ENCODE peak calls at places on chromosomes 3 and 15, in eight cellular contexts. One of them, this sample, is unnamed.

GRCh38 chr3:45204136-45204535 is 22.0 kb downstream of the TMEM158 start:
- ATAC-seq in activated CD8-positive, alpha-beta T cell treated with anti-CD3 and anti-CD28 coated beads, Interleukin-2, amount 10 ng/mL, durations not matched to agents 7 days and 5 days: no peak
- ATAC-seq in natural killer cell: no peak
- ATAC-seq in activated T-helper 17 cell treated with anti-CD3 and anti-CD28 coated beads, Interleukin-2, amount 50 U/mL, for 72 hours: no peak
- ATAC-seq in HepG2: no peak
- ATAC-seq in stimulated activated naive CD8-positive, alpha-beta T cell treated with anti-CD3 and anti-CD28 coated beads, Interleukin-15, amount 100 ng/mL, for 72 hours: no peak
- ATAC-seq in activated naive CD4-positive, alpha-beta T cell treated with anti-CD3 and anti-CD28 coated beads, Interleukin-2, amount 50 U/mL, for 72 hours: no peak
- ATAC-seq in stimulated activated naive B cell treated with anti-CD40 and anti-IgM and Interleukin-4, amounts not matched to agents 10 μg/mL and 1 μg/mL and 100 μg/mL, for 72 hours: no peak
- ATAC-seq in this sample: no peak

GRCh38 chr15:60767134-60767824 is 288.3 kb upstream of the ICE2 start:
- ATAC-seq in activated CD8-positive, alpha-beta T cell treated with anti-CD3 and anti-CD28 coated beads, Interleukin-2, amount 10 ng/mL, durations not matched to agents 7 days and 5 days: no peak
- ATAC-seq in natural killer cell: no peak
- ATAC-seq in activated T-helper 17 cell treated with anti-CD3 and anti-CD28 coated beads, Interleukin-2, amount 50 U/mL, for 72 hours: peak; percentile 53
- ATAC-seq in HepG2: no peak
- ATAC-seq in stimulated activated naive CD8-positive, alpha-beta T cell treated with anti-CD3 and anti-CD28 coated beads, Interleukin-15, amount 100 ng/mL, for 72 hours: no peak
- ATAC-seq in activated naive CD4-positive, alpha-beta T cell treated with anti-CD3 and anti-CD28 coated beads, Interleukin-2, amount 50 U/mL, for 72 hours: peak; percentile 43
- ATAC-seq in stimulated activated naive B cell treated with anti-CD40 and anti-IgM and Interleukin-4, amounts not matched to agents 10 μg/mL and 1 μg/mL and 100 μg/mL, for 72 hours: no peak
- ATAC-seq in this sample: no peak

GRCh38 chr3:143157957-143158548 is 38.5 kb downstream of the CHST2 start:
- ATAC-seq in activated CD8-positive, alpha-beta T cell treated with anti-CD3 and anti-CD28 coated beads, Interleukin-2, amount 10 ng/mL, durations not matched to agents 7 days and 5 days: no peak
- ATAC-seq in natural killer cell: peak; percentile 34
- ATAC-seq in activated T-helper 17 cell treated with anti-CD3 and anti-CD28 coated beads, Interleukin-2, amount 50 U/mL, for 72 hours: peak; percentile 93
- ATAC-seq in HepG2: no peak
- ATAC-seq in stimulated activated naive CD8-positive, alpha-beta T cell treated with anti-CD3 and anti-CD28 coated beads, Interleukin-15, amount 100 ng/mL, for 72 hours: peak; percentile 94
- ATAC-seq in activated naive CD4-positive, alpha-beta T cell treated with anti-CD3 and anti-CD28 coated beads, Interleukin-2, amount 50 U/mL, for 72 hours: peak; percentile 95
- ATAC-seq in stimulated activated naive B cell treated with anti-CD40 and anti-IgM and Interleukin-4, amounts not matched to agents 10 μg/mL and 1 μg/mL and 100 μg/mL, for 72 hours: peak; percentile 80
- ATAC-seq in this sample: peak; percentile 80

GRCh38 chr3:128343287-128344045 is 123.2 kb downstream of the DNAJB8 start:
- ATAC-seq in activated CD8-positive, alpha-beta T cell treated with anti-CD3 and anti-CD28 coated beads, Interleukin-2, amount 10 ng/mL, durations not matched to agents 7 days and 5 days: no peak
- ATAC-seq in natural killer cell: no peak
- ATAC-seq in activated T-helper 17 cell treated with anti-CD3 and anti-CD28 coated beads, Interleukin-2, amount 50 U/mL, for 72 hours: no peak
- ATAC-seq in HepG2: peak; percentile 94
- ATAC-seq in stimulated activated naive CD8-positive, alpha-beta T cell treated with anti-CD3 and anti-CD28 coated beads, Interleukin-15, amount 100 ng/mL, for 72 hours: no peak
- ATAC-seq in activated naive CD4-positive, alpha-beta T cell treated with anti-CD3 and anti-CD28 coated beads, Interleukin-2, amount 50 U/mL, for 72 hours: no peak
- ATAC-seq in stimulated activated naive B cell treated with anti-CD40 and anti-IgM and Interleukin-4, amounts not matched to agents 10 μg/mL and 1 μg/mL and 100 μg/mL, for 72 hours: no peak
- ATAC-seq in this sample: no peak

GRCh38 chr3:13217736-13218540 is 144.7 kb upstream of the IQSEC1 start:
- ATAC-seq in activated CD8-positive, alpha-beta T cell treated with anti-CD3 and anti-CD28 coated beads, Interleukin-2, amount 10 ng/mL, durations not matched to agents 7 days and 5 days: no peak
- ATAC-seq in natural killer cell: no peak
- ATAC-seq in activated T-helper 17 cell treated with anti-CD3 and anti-CD28 coated beads, Interleukin-2, amount 50 U/mL, for 72 hours: peak; percentile 80
- ATAC-seq in HepG2: peak; percentile 22
- ATAC-seq in stimulated activated naive CD8-positive, alpha-beta T cell treated with anti-CD3 and anti-CD28 coated beads, Interleukin-15, amount 100 ng/mL, for 72 hours: no peak
- ATAC-seq in activated naive CD4-positive, alpha-beta T cell treated with anti-CD3 and anti-CD28 coated beads, Interleukin-2, amount 50 U/mL, for 72 hours: peak; percentile 74
- ATAC-seq in stimulated activated naive B cell treated with anti-CD40 and anti-IgM and Interleukin-4, amounts not matched to agents 10 μg/mL and 1 μg/mL and 100 μg/mL, for 72 hours: no peak
- ATAC-seq in this sample: no peak

GRCh38 chr3:121488628-121489027 is 57.2 kb downstream of the POLQ start:
- ATAC-seq in activated CD8-positive, alpha-beta T cell treated with anti-CD3 and anti-CD28 coated beads, Interleukin-2, amount 10 ng/mL, durations not matched to agents 7 days and 5 days: no peak
- ATAC-seq in natural killer cell: no peak
- ATAC-seq in activated T-helper 17 cell treated with anti-CD3 and anti-CD28 coated beads, Interleukin-2, amount 50 U/mL, for 72 hours: no peak
- ATAC-seq in HepG2: no peak
- ATAC-seq in stimulated activated naive CD8-positive, alpha-beta T cell treated with anti-CD3 and anti-CD28 coated beads, Interleukin-15, amount 100 ng/mL, for 72 hours: no peak
- ATAC-seq in activated naive CD4-positive, alpha-beta T cell treated with anti-CD3 and anti-CD28 coated beads, Interleukin-2, amount 50 U/mL, for 72 hours: no peak
- ATAC-seq in stimulated activated naive B cell treated with anti-CD40 and anti-IgM and Interleukin-4, amounts not matched to agents 10 μg/mL and 1 μg/mL and 100 μg/mL, for 72 hours: no peak
- ATAC-seq in this sample: no peak

GRCh38 chr15:61087601-61088000 is 141.5 kb downstream of the RORA start:
- ATAC-seq in activated CD8-positive, alpha-beta T cell treated with anti-CD3 and anti-CD28 coated beads, Interleukin-2, amount 10 ng/mL, durations not matched to agents 7 days and 5 days: no peak
- ATAC-seq in natural killer cell: no peak
- ATAC-seq in activated T-helper 17 cell treated with anti-CD3 and anti-CD28 coated beads, Interleukin-2, amount 50 U/mL, for 72 hours: no peak
- ATAC-seq in HepG2: no peak
- ATAC-seq in stimulated activated naive CD8-positive, alpha-beta T cell treated with anti-CD3 and anti-CD28 coated beads, Interleukin-15, amount 100 ng/mL, for 72 hours: no peak
- ATAC-seq in activated naive CD4-positive, alpha-beta T cell treated with anti-CD3 and anti-CD28 coated beads, Interleukin-2, amount 50 U/mL, for 72 hours: no peak
- ATAC-seq in stimulated activated naive B cell treated with anti-CD40 and anti-IgM and Interleukin-4, amounts not matched to agents 10 μg/mL and 1 μg/mL and 100 μg/mL, for 72 hours: no peak
- ATAC-seq in this sample: no peak

GRCh38 chr3:121992601-121993560 is 29.2 kb downstream of the ILDR1 start:
- ATAC-seq in activated CD8-positive, alpha-beta T cell treated with anti-CD3 and anti-CD28 coated beads, Interleukin-2, amount 10 ng/mL, durations not matched to agents 7 days and 5 days: no peak
- ATAC-seq in natural killer cell: no peak
- ATAC-seq in activated T-helper 17 cell treated with anti-CD3 and anti-CD28 coated beads, Interleukin-2, amount 50 U/mL, for 72 hours: no peak
- ATAC-seq in HepG2: no peak
- ATAC-seq in stimulated activated naive CD8-positive, alpha-beta T cell treated with anti-CD3 and anti-CD28 coated beads, Interleukin-15, amount 100 ng/mL, for 72 hours: no peak
- ATAC-seq in activated naive CD4-positive, alpha-beta T cell treated with anti-CD3 and anti-CD28 coated beads, Interleukin-2, amount 50 U/mL, for 72 hours: no peak
- ATAC-seq in stimulated activated naive B cell treated with anti-CD40 and anti-IgM and Interleukin-4, amounts not matched to agents 10 μg/mL and 1 μg/mL and 100 μg/mL, for 72 hours: peak; percentile 41
- ATAC-seq in this sample: peak; percentile 67

GRCh38 chr3:158434412-158435038 is 136.5 kb upstream of the MLF1 start:
- ATAC-seq in activated CD8-positive, alpha-beta T cell treated with anti-CD3 and anti-CD28 coated beads, Interleukin-2, amount 10 ng/mL, durations not matched to agents 7 days and 5 days: peak; percentile 53
- ATAC-seq in natural killer cell: no peak
- ATAC-seq in activated T-helper 17 cell treated with anti-CD3 and anti-CD28 coated beads, Interleukin-2, amount 50 U/mL, for 72 hours: peak; percentile 47
- ATAC-seq in HepG2: peak; percentile 99
- ATAC-seq in stimulated activated naive CD8-positive, alpha-beta T cell treated with anti-CD3 and anti-CD28 coated beads, Interleukin-15, amount 100 ng/mL, for 72 hours: peak; percentile 56
- ATAC-seq in activated naive CD4-positive, alpha-beta T cell treated with anti-CD3 and anti-CD28 coated beads, Interleukin-2, amount 50 U/mL, for 72 hours: peak; percentile 58
- ATAC-seq in stimulated activated naive B cell treated with anti-CD40 and anti-IgM and Interleukin-4, amounts not matched to agents 10 μg/mL and 1 μg/mL and 100 μg/mL, for 72 hours: peak; percentile 80
- ATAC-seq in this sample: no peak

GRCh38 chr3:6807967-6808588 is 52.8 kb upstream of the GRM7 start:
- ATAC-seq in activated CD8-positive, alpha-beta T cell treated with anti-CD3 and anti-CD28 coated beads, Interleukin-2, amount 10 ng/mL, durations not matched to agents 7 days and 5 days: no peak
- ATAC-seq in natural killer cell: no peak
- ATAC-seq in activated T-helper 17 cell treated with anti-CD3 and anti-CD28 coated beads, Interleukin-2, amount 50 U/mL, for 72 hours: no peak
- ATAC-seq in HepG2: no peak
- ATAC-seq in stimulated activated naive CD8-positive, alpha-beta T cell treated with anti-CD3 and anti-CD28 coated beads, Interleukin-15, amount 100 ng/mL, for 72 hours: no peak
- ATAC-seq in activated naive CD4-positive, alpha-beta T cell treated with anti-CD3 and anti-CD28 coated beads, Interleukin-2, amount 50 U/mL, for 72 hours: no peak
- ATAC-seq in stimulated activated naive B cell treated with anti-CD40 and anti-IgM and Interleukin-4, amounts not matched to agents 10 μg/mL and 1 μg/mL and 100 μg/mL, for 72 hours: no peak
- ATAC-seq in this sample: no peak

GRCh38 chr3:138409171-138409570 is 25.2 kb upstream of the ESYT3 start:
- ATAC-seq in activated CD8-positive, alpha-beta T cell treated with anti-CD3 and anti-CD28 coated beads, Interleukin-2, amount 10 ng/mL, durations not matched to agents 7 days and 5 days: no peak
- ATAC-seq in natural killer cell: no peak
- ATAC-seq in activated T-helper 17 cell treated with anti-CD3 and anti-CD28 coated beads, Interleukin-2, amount 50 U/mL, for 72 hours: no peak
- ATAC-seq in HepG2: no peak
- ATAC-seq in stimulated activated naive CD8-positive, alpha-beta T cell treated with anti-CD3 and anti-CD28 coated beads, Interleukin-15, amount 100 ng/mL, for 72 hours: no peak
- ATAC-seq in activated naive CD4-positive, alpha-beta T cell treated with anti-CD3 and anti-CD28 coated beads, Interleukin-2, amount 50 U/mL, for 72 hours: no peak
- ATAC-seq in stimulated activated naive B cell treated with anti-CD40 and anti-IgM and Interleukin-4, amounts not matched to agents 10 μg/mL and 1 μg/mL and 100 μg/mL, for 72 hours: no peak
- ATAC-seq in this sample: no peak

GRCh38 chr3:86793786-86794185 is 197.2 kb downstream of the VGLL3 start:
- ATAC-seq in activated CD8-positive, alpha-beta T cell treated with anti-CD3 and anti-CD28 coated beads, Interleukin-2, amount 10 ng/mL, durations not matched to agents 7 days and 5 days: no peak
- ATAC-seq in natural killer cell: no peak
- ATAC-seq in activated T-helper 17 cell treated with anti-CD3 and anti-CD28 coated beads, Interleukin-2, amount 50 U/mL, for 72 hours: no peak
- ATAC-seq in HepG2: no peak
- ATAC-seq in stimulated activated naive CD8-positive, alpha-beta T cell treated with anti-CD3 and anti-CD28 coated beads, Interleukin-15, amount 100 ng/mL, for 72 hours: no peak
- ATAC-seq in activated naive CD4-positive, alpha-beta T cell treated with anti-CD3 and anti-CD28 coated beads, Interleukin-2, amount 50 U/mL, for 72 hours: no peak
- ATAC-seq in stimulated activated naive B cell treated with anti-CD40 and anti-IgM and Interleukin-4, amounts not matched to agents 10 μg/mL and 1 μg/mL and 100 μg/mL, for 72 hours: no peak
- ATAC-seq in this sample: no peak

GRCh38 chr15:87547470-87548181 is 708.9 kb downstream of the NTRK3 start:
- ATAC-seq in activated CD8-positive, alpha-beta T cell treated with anti-CD3 and anti-CD28 coated beads, Interleukin-2, amount 10 ng/mL, durations not matched to agents 7 days and 5 days: no peak
- ATAC-seq in natural killer cell: no peak
- ATAC-seq in activated T-helper 17 cell treated with anti-CD3 and anti-CD28 coated beads, Interleukin-2, amount 50 U/mL, for 72 hours: no peak
- ATAC-seq in HepG2: no peak
- ATAC-seq in stimulated activated naive CD8-positive, alpha-beta T cell treated with anti-CD3 and anti-CD28 coated beads, Interleukin-15, amount 100 ng/mL, for 72 hours: no peak
- ATAC-seq in activated naive CD4-positive, alpha-beta T cell treated with anti-CD3 and anti-CD28 coated beads, Interleukin-2, amount 50 U/mL, for 72 hours: no peak
- ATAC-seq in stimulated activated naive B cell treated with anti-CD40 and anti-IgM and Interleukin-4, amounts not matched to agents 10 μg/mL and 1 μg/mL and 100 μg/mL, for 72 hours: no peak
- ATAC-seq in this sample: no peak

GRCh38 chr15:91940466-91941381 is 87.2 kb downstream of the SLCO3A1 start:
- ATAC-seq in activated CD8-positive, alpha-beta T cell treated with anti-CD3 and anti-CD28 coated beads, Interleukin-2, amount 10 ng/mL, durations not matched to agents 7 days and 5 days: no peak
- ATAC-seq in natural killer cell: no peak
- ATAC-seq in activated T-helper 17 cell treated with anti-CD3 and anti-CD28 coated beads, Interleukin-2, amount 50 U/mL, for 72 hours: peak; percentile 88
- ATAC-seq in HepG2: no peak
- ATAC-seq in stimulated activated naive CD8-positive, alpha-beta T cell treated with anti-CD3 and anti-CD28 coated beads, Interleukin-15, amount 100 ng/mL, for 72 hours: peak; percentile 71
- ATAC-seq in activated naive CD4-positive, alpha-beta T cell treated with anti-CD3 and anti-CD28 coated beads, Interleukin-2, amount 50 U/mL, for 72 hours: peak; percentile 78
- ATAC-seq in stimulated activated naive B cell treated with anti-CD40 and anti-IgM and Interleukin-4, amounts not matched to agents 10 μg/mL and 1 μg/mL and 100 μg/mL, for 72 hours: peak; percentile 74
- ATAC-seq in this sample: peak; percentile 47

GRCh38 chr15:80041497-80042253 is 17.8 kb upstream of the ZFAND6 start:
- ATAC-seq in activated CD8-positive, alpha-beta T cell treated with anti-CD3 and anti-CD28 coated beads, Interleukin-2, amount 10 ng/mL, durations not matched to agents 7 days and 5 days: no peak
- ATAC-seq in natural killer cell: no peak
- ATAC-seq in activated T-helper 17 cell treated with anti-CD3 and anti-CD28 coated beads, Interleukin-2, amount 50 U/mL, for 72 hours: no peak
- ATAC-seq in HepG2: peak; percentile 35
- ATAC-seq in stimulated activated naive CD8-positive, alpha-beta T cell treated with anti-CD3 and anti-CD28 coated beads, Interleukin-15, amount 100 ng/mL, for 72 hours: no peak
- ATAC-seq in activated naive CD4-positive, alpha-beta T cell treated with anti-CD3 and anti-CD28 coated beads, Interleukin-2, amount 50 U/mL, for 72 hours: no peak
- ATAC-seq in stimulated activated naive B cell treated with anti-CD40 and anti-IgM and Interleukin-4, amounts not matched to agents 10 μg/mL and 1 μg/mL and 100 μg/mL, for 72 hours: no peak
- ATAC-seq in this sample: no peak

GRCh38 chr3:20160230-20160629 is 25.8 kb downstream of the SGO1 start:
- ATAC-seq in activated CD8-positive, alpha-beta T cell treated with anti-CD3 and anti-CD28 coated beads, Interleukin-2, amount 10 ng/mL, durations not matched to agents 7 days and 5 days: peak; percentile 53
- ATAC-seq in natural killer cell: no peak
- ATAC-seq in activated T-helper 17 cell treated with anti-CD3 and anti-CD28 coated beads, Interleukin-2, amount 50 U/mL, for 72 hours: no peak
- ATAC-seq in HepG2: no peak
- ATAC-seq in stimulated activated naive CD8-positive, alpha-beta T cell treated with anti-CD3 and anti-CD28 coated beads, Interleukin-15, amount 100 ng/mL, for 72 hours: no peak
- ATAC-seq in activated naive CD4-positive, alpha-beta T cell treated with anti-CD3 and anti-CD28 coated beads, Interleukin-2, amount 50 U/mL, for 72 hours: no peak
- ATAC-seq in stimulated activated naive B cell treated with anti-CD40 and anti-IgM and Interleukin-4, amounts not matched to agents 10 μg/mL and 1 μg/mL and 100 μg/mL, for 72 hours: no peak
- ATAC-seq in this sample: no peak

This sample was measured in stimulated activated memory B cell treated with anti-CD40 and anti-IgM and Interleukin-4, amounts not matched to agents 10 μg/mL and 1 μg/mL and 100 μg/mL, for 72 hours.